ENCODE peak calls at places on chromosome 12, in nine cellular contexts. Y, D, J, X, P, U, F, A and V are unnamed samples.

GRCh38 chr12:124683330-124683662 is 115.9 kb upstream of the NCOR2 start:
- DNase-seq in Y (no peak), A (no peak), X (no peak), F (no peak), P (no peak), J (peak), U (no peak), D (no peak), V (no peak)

GRCh38 chr12:76784600-76785051 is 20.7 kb downstream of the ZDHHC17 start:
- DNase-seq in U (no peak), D (no peak), X (no peak), P (no peak), J (no peak), Y (no peak), A (no peak), F (no peak), V (no peak)

GRCh38 chr12:132491349-132491663 is 1.4 kb downstream of the FBRSL1 start:
- DNase-seq in P (no peak), F (no peak), D (no peak), J (no peak), U (no peak), X (no peak), A (no peak), Y (no peak), V (no peak)

GRCh38 chr12:71018682-71019081 is 98.1 kb upstream of the PTPRR start:
- DNase-seq in A (no peak), P (no peak), Y (no peak), D (no peak), J (no peak), F (no peak), U (no peak), X (no peak), V (no peak)

GRCh38 chr12:85775071-85775470 is 61.1 kb downstream of the RASSF9 start:
- DNase-seq in U (no peak), J (no peak), D (no peak), F (no peak), Y (no peak), P (no peak), A (no peak), X (no peak), V (no peak)

GRCh38 chr12:101038289-101038871 is 171.7 kb downstream of the SLC5A8 start:
- DNase-seq in J (no peak), A (no peak), Y (no peak), U (no peak), P (no peak), D (no peak), X (no peak), F (no peak), V (no peak)

GRCh38 chr12:95547522-95548055 is 3.7 kb downstream of the USP44 start:
- DNase-seq in F (peak), Y (peak), U (peak), P (no peak), X (no peak), D (no peak), A (no peak), J (no peak), V (no peak)

GRCh38 chr12:40648519-40648918 is 43.7 kb upstream of the CNTN1 start:
- DNase-seq in A (no peak), X (no peak), Y (no peak), F (no peak), J (no peak), P (no peak), D (no peak), U (no peak), V (no peak)

GRCh38 chr12:10940389-10940788 is 1.3 kb upstream of the TAS2R14 start:
- DNase-seq in X (no peak), J (no peak), D (peak), A (no peak), Y (no peak), F (no peak), P (no peak), U (no peak), V (no peak)

GRCh38 chr12:116053479-116054195 is 223.9 kb downstream of the MED13L start:
- DNase-seq in U (no peak), F (no peak), Y (no peak), J (no peak), A (no peak), D (no peak), P (no peak), X (no peak), V (no peak)

GRCh38 chr12:89506050-89506449 is 18.5 kb downstream of the GALNT4 start:
- DNase-seq in U (no peak), F (no peak), D (no peak), P (no peak), A (no peak), J (no peak), X (no peak), Y (no peak), V (no peak)

GRCh38 chr12:101839324-101840283 is 8.8 kb upstream of the GNPTAB start:
- DNase-seq in F (peak), P (no peak), X (peak), Y (peak), A (peak), U (peak), D (peak), J (peak), V (peak)

GRCh38 chr12:117679776-117680175 is 289.0 kb downstream of the KSR2 start:
- DNase-seq in P (no peak), D (no peak), F (no peak), J (no peak), A (no peak), X (no peak), Y (no peak), U (no peak), V (no peak)

GRCh38 chr12:106924458-106924857 is 31.2 kb upstream of the TMEM263 start:
- DNase-seq in X (no peak), Y (no peak), F (no peak), J (no peak), A (no peak), P (no peak), D (no peak), U (no peak), V (no peak)

GRCh38 chr12:47343684-47344567 is 264.2 kb upstream of the AMIGO2 start:
- DNase-seq in X (no peak), P (no peak), D (peak), U (no peak), A (no peak), J (no peak), Y (no peak), F (no peak), V (no peak)

GRCh38 chr12:120453977-120454376 is 7.7 kb downstream of the GATC start:
- DNase-seq in U (no peak), A (no peak), J (peak), P (no peak), Y (peak), D (no peak), X (no peak), F (peak), V (no peak)

GRCh38 chr12:53097564-53098353 is at the start of gene IGFBP6:
- DNase-seq in A (peak), D (no peak), X (peak), P (no peak), F (peak), U (peak), Y (peak), J (peak), V (no peak)

GRCh38 chr12:75954076-75954475 is 77.5 kb downstream of the PHLDA1 start:
- DNase-seq in Y (no peak), D (peak), F (no peak), U (no peak), X (no peak), A (no peak), P (peak), J (no peak), V (no peak)

GRCh38 chr12:88310666-88311065 is 168.6 kb downstream of the TMTC3 start:
- DNase-seq in Y (no peak), U (no peak), D (no peak), F (no peak), J (no peak), P (no peak), A (no peak), X (no peak), V (no peak)

GRCh38 chr12:28574746-28575592 is 384.7 kb downstream of the CCDC91 start:
- DNase-seq in Y (no peak), X (no peak), D (no peak), F (no peak), J (no peak), U (no peak), A (no peak), P (no peak), V (no peak)

GRCh38 chr12:8226355-8226754 is 1.1 kb downstream of the FAM90A1 start:
- DNase-seq in U (no peak), J (no peak), F (no peak), D (no peak), P (no peak), A (no peak), Y (no peak), X (no peak), V (no peak)

GRCh38 chr12:52598966-52599365 is 2.3 kb downstream of the KRT72 start:
- DNase-seq in U (no peak), A (no peak), X (no peak), P (no peak), F (no peak), J (no peak), D (no peak), Y (no peak), V (no peak)

GRCh38 chr12:31647106-31647505 is 12.4 kb upstream of the ETFBKMT start:
- DNase-seq in J (no peak), X (no peak), A (no peak), P (no peak), U (no peak), D (no peak), Y (no peak), F (no peak), V (no peak)

GRCh38 chr12:39227218-39227617 is 215.7 kb downstream of the KIF21A start:
- DNase-seq in X (no peak), A (no peak), Y (no peak), J (no peak), P (no peak), D (no peak), F (no peak), U (no peak), V (no peak)

GRCh38 chr12:48336564-48336963 is 14.2 kb downstream of the ZNF641 start:
- DNase-seq in F (no peak), A (no peak), J (no peak), X (no peak), D (no peak), U (no peak), P (no peak), Y (no peak), V (no peak)

GRCh38 chr12:30021046-30021833 is 237.5 kb upstream of the TMTC1 start:
- DNase-seq in J (no peak), P (no peak), Y (no peak), X (no peak), D (peak), U (no peak), F (no peak), A (no peak), V (peak)

GRCh38 chr12:46205293-46205692 is 63.5 kb downstream of the SLC38A1 start:
- DNase-seq in P (no peak), X (no peak), A (no peak), F (no peak), Y (no peak), D (no peak), J (no peak), U (no peak), V (no peak)

GRCh38 chr12:10016881-10017280 is 6.5 kb downstream of the CLEC12B start:
- DNase-seq in D (no peak), F (no peak), J (no peak), X (no peak), P (no peak), A (no peak), U (no peak), Y (no peak), V (no peak)

GRCh38 chr12:86724716-86725115 is 468.5 kb upstream of the MGAT4C start:
- DNase-seq in F (no peak), X (no peak), D (no peak), U (no peak), J (no peak), A (no peak), P (no peak), Y (no peak), V (no peak)